ENCODE peak calls at places on chromosomes 13 and 19, in ten cellular contexts. V, U, C, N, D, T, K, S, W and I are unnamed samples.
A peak's percentile ranks its signal among the peaks of the same experiment; 100 is the strongest.

GRCh38 chr19:55216461-55217198 is 7.3 kb upstream of the PTPRH start:
- ATAC-seq in V (peak; percentile 91), U (peak; percentile 59), C (peak; percentile 72), N (peak; percentile 56), D (peak; percentile 94), T (peak; percentile 83), K (peak; percentile 83), S (peak; percentile 87), W (peak; percentile 93), I (no peak)

GRCh38 chr13:44142540-44142867 is 231.1 kb upstream of the SERP2 start:
- ATAC-seq in V (peak; percentile 1), U (peak; percentile 5), C (no peak), N (no peak), D (no peak), T (peak; percentile 2), K (no peak), S (no peak), W (peak; percentile 5), I (no peak)

GRCh38 chr13:31129419-31129818 is 32.3 kb downstream of the HSPH1 start:
- ATAC-seq in V (no peak), U (no peak), C (no peak), N (no peak), D (no peak), T (no peak), K (no peak), S (no peak), W (no peak), I (no peak)

GRCh38 chr19:11179716-11180297 is 17.5 kb downstream of the KANK2 start:
- ATAC-seq in V (no peak), U (peak; percentile 69), C (no peak), N (no peak), D (no peak), T (no peak), K (peak; percentile 96), S (no peak), W (peak; percentile 8), I (peak; percentile 88)

GRCh38 chr13:51834581-51835158 is 10.3 kb downstream of the TMEM272 start:
- ATAC-seq in V (no peak), U (no peak), C (no peak), N (no peak), D (no peak), T (no peak), K (no peak), S (no peak), W (no peak), I (no peak)

GRCh38 chr19:13234518-13234917 is 84.3 kb downstream of the IER2 start:
- ATAC-seq in V (peak; percentile 25), U (peak; percentile 86), C (peak; percentile 94), N (peak; percentile 99), D (peak; percentile 85), T (no peak), K (peak; percentile 67), S (peak; percentile 73), W (no peak), I (no peak)

GRCh38 chr19:2194513-2195078 is 30.9 kb downstream of the DOT1L start:
- ATAC-seq in V (no peak), U (no peak), C (no peak), N (no peak), D (no peak), T (no peak), K (no peak), S (no peak), W (peak; percentile 12), I (no peak)

GRCh38 chr19:16371540-16371986 is 46.9 kb downstream of the KLF2 start:
- ATAC-seq in V (peak; percentile 35), U (peak; percentile 71), C (peak; percentile 54), N (peak; percentile 41), D (peak; percentile 83), T (no peak), K (peak; percentile 76), S (peak; percentile 72), W (peak; percentile 76), I (peak; percentile 89)

GRCh38 chr19:55353356-55353802 is 1.1 kb downstream of the COX6B2 start:
- ATAC-seq in V (no peak), U (peak; percentile 7), C (peak; percentile 12), N (no peak), D (no peak), T (no peak), K (peak; percentile 8), S (no peak), W (no peak), I (no peak)

GRCh38 chr13:29816715-29817114 is 33.7 kb downstream of the UBL3 start:
- ATAC-seq in V (no peak), U (no peak), C (no peak), N (no peak), D (no peak), T (no peak), K (no peak), S (no peak), W (no peak), I (no peak)

GRCh38 chr13:111614613-111615012 is 294.2 kb downstream of the TEX29 start:
- ATAC-seq in V (no peak), U (no peak), C (no peak), N (no peak), D (no peak), T (no peak), K (no peak), S (no peak), W (no peak), I (no peak)

GRCh38 chr13:100550433-100550832 is 38.2 kb downstream of the GGACT start:
- ATAC-seq in V (peak; percentile 71), U (no peak), C (no peak), N (no peak), D (no peak), T (peak; percentile 94), K (no peak), S (no peak), W (peak; percentile 67), I (no peak)

GRCh38 chr19:10751109-10751972 is 33.5 kb downstream of the DNM2 start:
- ATAC-seq in V (peak; percentile 30), U (no peak), C (no peak), N (no peak), D (peak; percentile 77), T (peak; percentile 23), K (no peak), S (peak; percentile 68), W (peak; percentile 34), I (no peak)

GRCh38 chr19:1037553-1038115 is 2.3 kb upstream of the ABCA7 start:
- ATAC-seq in V (no peak), U (no peak), C (no peak), N (no peak), D (no peak), T (no peak), K (peak; percentile 7), S (no peak), W (no peak), I (peak; percentile 28)

GRCh38 chr19:35731353-35731752 is 10.9 kb downstream of the IGFLR1 start:
- ATAC-seq in V (no peak), U (no peak), C (no peak), N (no peak), D (no peak), T (no peak), K (no peak), S (no peak), W (no peak), I (no peak)

GRCh38 chr19:23882493-23882892 is 32.2 kb upstream of the ZNF726 start:
- ATAC-seq in V (no peak), U (no peak), C (no peak), N (no peak), D (no peak), T (no peak), K (peak; percentile 36), S (no peak), W (no peak), I (no peak)

GRCh38 chr19:10718205-10719196 is 622 bp downstream of the DNM2 start:
- ATAC-seq in V (no peak), U (no peak), C (no peak), N (peak; percentile 6), D (peak; percentile 50), T (no peak), K (peak; percentile 40), S (peak; percentile 5), W (peak; percentile 19), I (peak; percentile 51)

GRCh38 chr19:18698321-18699167 is 15.1 kb downstream of the CRTC1 start:
- ATAC-seq in V (no peak), U (no peak), C (no peak), N (no peak), D (no peak), T (no peak), K (no peak), S (no peak), W (no peak), I (no peak)

GRCh38 chr13:95403349-95404140 is 102.3 kb upstream of the ABCC4 start:
- ATAC-seq in V (no peak), U (peak; percentile 32), C (peak; percentile 21), N (peak; percentile 21), D (peak; percentile 4), T (peak; percentile 51), K (peak; percentile 40), S (no peak), W (peak; percentile 32), I (no peak)

GRCh38 chr13:102091231-102091630 is 310.6 kb downstream of the FGF14 start:
- ATAC-seq in V (no peak), U (no peak), C (no peak), N (no peak), D (no peak), T (no peak), K (no peak), S (no peak), W (no peak), I (no peak)

GRCh38 chr13:51647067-51647466 is 62.8 kb downstream of the WDFY2 start:
- ATAC-seq in V (no peak), U (no peak), C (no peak), N (no peak), D (no peak), T (no peak), K (no peak), S (peak; percentile 40), W (no peak), I (no peak)

GRCh38 chr13:30829145-30829544 is 76.9 kb upstream of the MEDAG start:
- ATAC-seq in V (no peak), U (no peak), C (no peak), N (no peak), D (no peak), T (no peak), K (no peak), S (no peak), W (no peak), I (no peak)

GRCh38 chr13:31885994-31886393 is 145.6 kb upstream of the FRY start:
- ATAC-seq in V (no peak), U (no peak), C (no peak), N (no peak), D (peak; percentile 73), T (no peak), K (no peak), S (no peak), W (peak; percentile 65), I (no peak)

GRCh38 chr13:61094865-61095264 is 320.8 kb downstream of the PCDH20 start:
- ATAC-seq in V (no peak), U (no peak), C (no peak), N (no peak), D (no peak), T (no peak), K (no peak), S (no peak), W (no peak), I (no peak)

GRCh38 chr13:72643339-72643989 is 84.0 kb downstream of the MZT1 start:
- ATAC-seq in V (no peak), U (no peak), C (no peak), N (no peak), D (peak; percentile 51), T (no peak), K (peak; percentile 42), S (no peak), W (no peak), I (no peak)

GRCh38 chr13:113411216-113412023 is 41.9 kb downstream of the ADPRHL1 start:
- ATAC-seq in V (peak; percentile 57), U (no peak), C (no peak), N (no peak), D (no peak), T (peak; percentile 72), K (no peak), S (no peak), W (peak; percentile 41), I (no peak)

GRCh38 chr13:40993119-40993518 is 26.0 kb downstream of the ELF1 start:
- ATAC-seq in V (no peak), U (no peak), C (no peak), N (no peak), D (no peak), T (peak; percentile 53), K (no peak), S (no peak), W (no peak), I (no peak)

GRCh38 chr19:7704280-7705060 is 2.5 kb upstream of the FCER2 start:
- ATAC-seq in V (no peak), U (no peak), C (no peak), N (no peak), D (no peak), T (no peak), K (no peak), S (no peak), W (no peak), I (no peak)